ENCODE peak calls at places on chromosomes 4 and X, in seven cellular contexts. K, J, L, M, P, X and H are unnamed samples.

GRCh38 chr4:107219681-107220080 is 183.6 kb upstream of the DKK2 start:
- DNase-seq in J (no peak), K (no peak), X (no peak), M (no peak), P (no peak), L (no peak), H (no peak)

GRCh38 chrX:41602946-41603345 is 85.8 kb upstream of the GPR34 start:
- DNase-seq in L (no peak), M (no peak), K (no peak), P (no peak), J (peak), X (no peak), H (no peak)

GRCh38 chr4:112005027-112005426 is 140.2 kb upstream of the FAM241A start:
- DNase-seq in M (no peak), P (no peak), K (no peak), L (no peak), J (no peak), X (no peak), H (no peak)

GRCh38 chr4:27684501-27685077 is 823.9 kb downstream of the STIM2 start:
- DNase-seq in L (peak), J (peak), M (peak), X (no peak), P (no peak), K (no peak), H (peak)

GRCh38 chr4:153276966-153277365 is 67.5 kb upstream of the MND1 start:
- DNase-seq in P (no peak), J (no peak), K (no peak), X (no peak), L (no peak), M (no peak), H (no peak)

GRCh38 chr4:20194079-20195013 is 57.4 kb upstream of the SLIT2 start:
- DNase-seq in L (peak), M (no peak), P (no peak), J (no peak), X (no peak), K (no peak), H (no peak)

GRCh38 chrX:87516716-87517115 is 886 bp upstream of the KLHL4 start:
- DNase-seq in P (no peak), K (no peak), X (no peak), M (no peak), J (no peak), L (peak), H (no peak)

GRCh38 chr4:5137226-5137625 is 85.9 kb downstream of the STK32B start:
- DNase-seq in M (no peak), P (no peak), X (no peak), J (no peak), L (no peak), K (no peak), H (no peak)

GRCh38 chrX:19350831-19351447 is 7.2 kb downstream of the PDHA1 start:
- DNase-seq in P (no peak), L (no peak), X (no peak), K (no peak), J (no peak), M (no peak), H (no peak)

GRCh38 chr4:100022792-100023222 is 72.7 kb upstream of the H2AZ1 start:
- DNase-seq in L (no peak), P (no peak), M (no peak), K (no peak), X (no peak), J (peak), H (no peak)

GRCh38 chr4:164815711-164816110 is 61.3 kb upstream of the APELA start:
- DNase-seq in M (no peak), X (no peak), J (no peak), K (no peak), L (no peak), P (no peak), H (no peak)

GRCh38 chrX:105323951-105324350 is 103.5 kb upstream of the TEX13A start:
- DNase-seq in P (no peak), M (no peak), L (no peak), J (no peak), K (no peak), X (no peak), H (no peak)

GRCh38 chr4:183728223-183729068 is 69.4 kb downstream of the TRAPPC11 start:
- DNase-seq in K (no peak), L (no peak), M (no peak), X (no peak), P (no peak), J (no peak), H (no peak)

GRCh38 chr4:122716825-122717448 is 15.6 kb upstream of the BBS12 start:
- DNase-seq in M (peak), K (peak), L (no peak), X (peak), P (peak), J (peak), H (peak)

GRCh38 chr4:145736241-145736831 is 56.4 kb downstream of the C4orf51 start:
- DNase-seq in P (no peak), K (peak), J (no peak), L (no peak), M (peak), X (peak), H (no peak)

GRCh38 chrX:107700317-107700774 is 72.0 kb downstream of the PRPS1 start:
- DNase-seq in M (no peak), X (peak), P (no peak), K (peak), L (no peak), J (no peak), H (no peak)

GRCh38 chr4:184345573-184345922 is 127.9 kb upstream of the ENPP6 start:
- DNase-seq in L (no peak), P (no peak), J (no peak), X (no peak), M (no peak), K (no peak), H (no peak)

GRCh38 chr4:106062452-106062875 is 167.2 kb downstream of the NPNT start:
- DNase-seq in K (no peak), M (no peak), L (peak), P (no peak), J (no peak), X (no peak), H (no peak)

GRCh38 chrX:24877854-24878650 is 137.7 kb downstream of the ARX start:
- DNase-seq in J (no peak), P (peak), K (no peak), L (no peak), X (no peak), M (no peak), H (no peak)

GRCh38 chr4:138897818-138898226 is 117.8 kb upstream of the NOCT start:
- DNase-seq in X (no peak), K (no peak), P (no peak), L (no peak), J (no peak), M (peak), H (no peak)

DNA sequence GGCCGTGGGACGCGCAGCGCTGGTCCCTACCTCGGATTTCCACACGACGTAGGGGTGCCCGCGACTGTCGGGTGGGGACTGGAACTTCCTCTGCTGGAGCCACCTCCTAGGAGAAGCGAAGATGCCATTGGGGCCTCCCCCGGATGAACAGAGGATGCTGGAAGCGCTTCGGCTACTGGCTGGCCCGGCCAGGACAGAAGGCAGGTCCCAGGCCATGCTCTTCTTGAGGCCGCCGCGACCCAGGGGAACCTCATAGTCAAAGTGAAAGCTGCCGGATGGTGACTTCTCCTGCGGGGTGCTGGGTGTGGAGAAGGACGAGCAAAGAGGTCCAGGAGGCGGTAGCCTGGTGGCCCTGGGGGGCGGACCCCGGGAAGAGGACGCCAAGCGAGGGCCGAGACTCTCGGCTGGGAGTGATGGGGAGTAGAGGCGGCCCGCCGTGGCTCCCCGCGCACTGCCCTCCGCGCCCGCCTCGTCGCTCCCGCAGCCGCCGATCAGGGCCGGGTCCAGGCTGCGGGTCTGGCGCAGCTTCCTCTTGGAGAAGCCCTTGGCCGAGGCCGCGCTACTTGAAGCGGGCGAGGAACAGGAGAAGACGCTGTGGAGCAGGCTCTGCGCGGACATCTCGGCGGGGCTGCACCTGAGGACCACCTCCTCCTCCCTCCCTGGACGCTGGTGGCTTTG is 1.4 kb downstream of the ARHGAP6 start:
- DNase-seq in P (no peak), K (no peak), J (peak), L (peak), X (no peak), M (no peak), H (peak)
- TF ChIP-seq CTCF in P (no peak), K (no peak), J (no peak), L (no peak), X (no peak), M (no peak), H (no peak)

DNA sequence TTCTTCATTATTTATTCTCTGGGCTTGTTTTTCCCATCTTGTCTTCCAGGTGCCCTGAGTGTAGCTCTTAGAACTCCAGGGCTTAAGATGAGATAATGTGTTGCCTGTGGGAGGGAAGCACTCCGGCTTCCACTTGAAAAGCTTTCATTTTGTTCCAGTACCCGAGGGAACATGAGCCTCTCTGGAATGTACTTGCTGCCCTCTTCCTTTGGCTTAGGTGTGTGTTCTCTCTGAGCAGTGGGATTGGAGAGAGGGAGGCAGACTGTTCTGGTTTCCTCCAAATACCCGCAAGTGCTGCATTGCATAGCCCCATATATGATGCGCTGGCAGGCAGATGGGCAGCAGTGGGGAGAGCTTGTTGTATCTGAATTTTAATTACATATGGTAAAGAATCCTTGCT is 861 bp upstream of the DTHD1 start:
- DNase-seq in K (no peak), X (no peak), J (peak), M (no peak), P (no peak), L (no peak), H (no peak)
- TF ChIP-seq CTCF in K (no peak), X (no peak), J (no peak), M (no peak), P (no peak), L (peak), H (no peak)

DNA sequence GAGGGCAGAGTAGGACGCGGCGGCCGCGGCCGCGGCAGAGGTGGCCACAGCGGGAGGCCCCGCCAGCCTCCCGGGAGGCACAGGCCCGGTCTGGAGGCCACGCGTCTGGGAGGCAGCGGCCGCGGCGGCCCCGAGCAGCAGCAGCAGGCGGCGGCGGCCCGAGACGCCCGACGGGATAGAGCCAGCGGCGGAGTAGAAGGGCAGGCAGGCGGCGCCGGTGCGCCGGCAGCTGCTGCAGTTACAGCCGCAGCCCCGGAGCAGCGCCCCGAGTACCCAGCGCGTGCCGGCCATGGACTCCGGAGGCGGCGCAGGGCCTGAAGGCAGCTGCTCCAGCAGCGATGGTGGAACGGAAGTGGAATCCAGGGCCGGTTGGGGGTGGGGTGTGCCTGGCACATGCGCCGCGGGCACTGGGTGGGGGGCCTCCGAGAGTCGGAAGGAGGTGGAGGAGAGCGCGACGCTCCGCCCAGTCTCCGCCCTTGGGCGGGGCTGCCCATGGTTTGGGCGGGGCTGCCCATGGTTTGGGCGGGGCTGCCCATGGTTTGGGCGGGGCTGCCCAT is at the start of gene GRSF1:
- DNase-seq in J (peak), P (peak), M (peak), K (peak), X (peak), L (peak), H (peak)
- TF ChIP-seq CTCF in J (peak), P (no peak), M (peak), K (peak), X (no peak), L (peak), H (no peak)

GRCh38 chr4:172998527-172999469 is 169.8 kb upstream of the GALNT7 start:
- DNase-seq in J (no peak), M (peak), L (peak), P (no peak), K (no peak), X (no peak), H (no peak)
- TF ChIP-seq CTCF in J (no peak), M (no peak), L (no peak), P (no peak), K (no peak), X (no peak), H (no peak)

GRCh38 chrX:28010875-28011274 is 29.6 kb upstream of the DCAF8L1 start:
- DNase-seq in X (no peak), J (no peak), P (no peak), M (no peak), L (no peak), K (no peak), H (no peak)
- TF ChIP-seq CTCF in X (no peak), J (no peak), P (no peak), M (no peak), L (no peak), K (no peak), H (no peak)

DNA sequence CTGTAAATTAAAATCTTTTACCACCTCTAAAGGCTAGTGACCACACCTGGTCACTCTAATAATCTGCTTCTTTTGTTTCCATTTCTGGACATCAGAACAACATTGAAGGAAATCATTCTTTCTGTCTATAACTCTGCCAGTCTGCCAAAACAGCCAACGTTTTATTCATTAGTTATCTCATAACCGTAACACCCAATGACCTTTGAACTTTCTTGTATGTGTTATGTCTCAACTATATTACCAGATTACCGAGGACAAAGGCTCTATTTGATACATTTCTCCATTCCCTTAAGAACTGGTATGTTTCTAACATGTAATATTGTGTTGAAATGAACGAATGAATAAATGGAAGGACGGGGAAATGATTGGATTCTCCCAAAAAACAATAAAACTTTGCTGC is 152.7 kb downstream of the GABRB1 start:
- DNase-seq in X (no peak), J (no peak), P (no peak), M (no peak), L (no peak), K (no peak), H (no peak)
- TF ChIP-seq CTCF in X (no peak), J (no peak), P (no peak), M (no peak), L (no peak), K (no peak), H (no peak)

DNA sequence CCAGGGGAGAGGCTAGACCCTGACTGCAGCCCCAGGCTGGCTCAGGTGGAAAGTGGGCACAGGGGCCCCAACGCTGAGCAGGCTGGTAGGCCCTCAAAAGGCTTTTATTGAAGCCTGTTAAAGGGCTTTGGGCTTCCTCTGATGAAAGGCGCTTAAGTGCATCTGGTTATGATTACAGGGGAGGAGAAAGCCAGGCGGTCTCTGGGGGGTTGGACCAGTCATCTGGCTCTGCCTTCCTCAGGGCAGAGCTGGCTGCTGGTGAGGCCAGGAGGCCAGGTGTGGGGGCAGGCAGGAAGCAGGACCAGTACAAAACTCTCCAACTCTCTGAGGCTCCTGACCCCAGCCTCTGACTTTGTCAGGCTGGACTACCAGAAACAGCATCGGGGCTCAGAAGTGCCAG is 68.8 kb upstream of the BCOR start:
- DNase-seq in M (no peak), P (no peak), L (no peak), J (no peak), K (no peak), X (no peak), H (no peak)
- TF ChIP-seq CTCF in M (no peak), P (no peak), L (no peak), J (no peak), K (no peak), X (no peak), H (no peak)

GRCh38 chrX:73728518-73729023 is 165.6 kb downstream of the CHIC1 start:
- DNase-seq in P (no peak), X (no peak), M (no peak), L (no peak), J (peak), K (no peak), H (no peak)
- TF ChIP-seq CTCF in P (no peak), X (no peak), M (no peak), L (no peak), J (no peak), K (no peak), H (no peak)

DNA sequence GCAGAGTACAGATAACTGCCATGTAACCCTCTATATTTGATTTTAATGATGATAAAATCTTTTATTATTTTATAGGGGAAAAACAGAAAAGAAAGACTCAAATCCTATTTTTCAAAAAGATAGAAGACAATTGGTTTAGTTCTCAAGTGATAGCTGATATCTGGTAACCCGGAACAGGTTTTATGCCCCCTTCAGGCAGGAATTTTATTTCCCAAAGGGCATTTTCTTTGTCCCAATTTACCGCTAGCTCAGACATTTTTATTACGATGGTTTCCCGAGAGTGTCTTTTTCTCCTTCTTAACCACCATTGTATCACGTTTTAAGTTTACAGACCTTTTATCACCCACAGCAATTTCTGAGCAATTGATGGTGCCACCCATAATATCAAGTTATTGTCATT is 204.9 kb upstream of the VCX start:
- DNase-seq in L (no peak), X (no peak), P (no peak), M (no peak), J (no peak), K (no peak), H (no peak)
- TF ChIP-seq CTCF in L (no peak), X (no peak), P (no peak), M (no peak), J (no peak), K (no peak), H (no peak)

DNA sequence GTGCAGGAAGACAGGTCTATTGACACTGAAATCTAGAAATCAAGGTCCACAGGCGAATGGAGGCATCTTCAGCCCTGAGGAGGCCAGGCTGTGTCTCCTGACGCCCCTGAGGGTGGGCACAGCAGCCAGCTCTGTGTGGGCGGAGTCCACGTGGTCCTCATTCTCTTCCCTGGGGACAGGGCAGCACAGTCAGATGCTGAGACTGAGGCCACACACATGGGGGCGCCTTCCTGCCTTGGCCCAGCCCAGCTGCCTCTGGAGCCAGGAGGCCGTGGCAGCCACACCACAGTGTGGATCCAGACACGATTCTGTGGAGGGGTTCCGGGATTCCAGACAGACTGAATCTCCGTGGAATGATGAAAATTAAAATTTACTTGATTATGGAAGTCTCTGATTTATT is 20.8 kb downstream of the FGFR3 start:
- DNase-seq in P (no peak), L (no peak), K (no peak), X (no peak), J (no peak), M (no peak), H (no peak)
- TF ChIP-seq CTCF in P (no peak), L (peak), K (no peak), X (no peak), J (no peak), M (no peak), H (no peak)